ENCODE peak calls at places on chromosomes 1 and 21, in four cellular contexts. Z, H, D and R are unnamed samples.

GRCh38 chr1:213439703-213440102 is 388.7 kb downstream of the RPS6KC1 start:
- DNase-seq in Z (no peak), D (no peak), H (no peak), R (no peak)

GRCh38 chr1:167237000-167237399 is 16.3 kb downstream of the POU2F1 start:
- DNase-seq in Z (no peak), H (no peak), D (no peak), R (no peak)

GRCh38 chr1:101130673-101131072 is 105.1 kb upstream of the DPH5 start:
- DNase-seq in D (peak), Z (peak), H (no peak), R (no peak)

GRCh38 chr1:59691261-59691660 is 123.5 kb upstream of the HOOK1 start:
- DNase-seq in D (peak), H (no peak), Z (no peak), R (no peak)

GRCh38 chr1:222606757-222607156 is 11.1 kb upstream of the MIA3 start:
- DNase-seq in D (no peak), Z (no peak), H (no peak), R (no peak)

GRCh38 chr1:209710098-209710497 is 5.5 kb downstream of the HSD11B1 start:
- DNase-seq in Z (no peak), D (no peak), H (no peak), R (no peak)

GRCh38 chr21:38140192-38140905 is 116.4 kb upstream of the KCNJ15 start:
- DNase-seq in H (no peak), Z (no peak), D (no peak), R (peak)

GRCh38 chr1:36573445-36573844 is 90.7 kb upstream of the CSF3R start:
- DNase-seq in H (no peak), Z (no peak), D (no peak), R (no peak)

GRCh38 chr1:198030682-198031081 is 113.5 kb downstream of the LHX9 start:
- DNase-seq in D (no peak), Z (no peak), H (no peak), R (no peak)

GRCh38 chr1:81023187-81023724 is 777.5 kb upstream of the ADGRL2 start:
- DNase-seq in D (no peak), H (no peak), Z (no peak), R (no peak)

GRCh38 chr1:98427664-98428063 is 233.9 kb upstream of the SNX7 start:
- DNase-seq in H (no peak), Z (no peak), D (no peak), R (no peak)

GRCh38 chr1:214558002-214558770 is 6.8 kb upstream of the PTPN14 start:
- DNase-seq in Z (peak), H (no peak), D (no peak), R (no peak)

GRCh38 chr1:219697667-219698066 is 84.8 kb upstream of the ZC3H11B start:
- DNase-seq in Z (no peak), H (no peak), D (no peak), R (no peak)

GRCh38 chr1:22259581-22260282 is 116.8 kb upstream of the WNT4 start:
- DNase-seq in D (no peak), Z (peak), H (no peak), R (no peak)

GRCh38 chr1:62138029-62138428 is 56.6 kb upstream of the L1TD1 start:
- DNase-seq in D (no peak), Z (no peak), H (no peak), R (no peak)

GRCh38 chr1:43766818-43767525 is 59.6 kb downstream of the ST3GAL3 start:
- DNase-seq in H (no peak), Z (no peak), D (peak), R (no peak)

GRCh38 chr1:94095112-94095637 is 25.8 kb downstream of the ABCA4 start:
- DNase-seq in D (no peak), Z (no peak), H (peak), R (no peak)

GRCh38 chr1:17168480-17168878 is 36.4 kb upstream of the PADI1 start:
- DNase-seq in D (no peak), Z (peak), H (no peak), R (no peak)

GRCh38 chr21:42830456-42831455 is 48.6 kb downstream of the WDR4 start:
- DNase-seq in H (no peak), Z (no peak), D (no peak), R (peak)

GRCh38 chr1:7108251-7108650 is 323.0 kb downstream of the CAMTA1 start:
- DNase-seq in Z (no peak), D (no peak), H (no peak), R (no peak)

GRCh38 chr1:9549955-9550546 is 10.8 kb downstream of the SLC25A33 start:
- DNase-seq in H (no peak), Z (no peak), D (no peak), R (no peak)

GRCh38 chr1:233090706-233091494 is 140.5 kb downstream of the NTPCR start:
- DNase-seq in H (no peak), D (no peak), Z (no peak), R (no peak)

GRCh38 chr1:66916320-66916719 is 8.3 kb downstream of the DNAI4 start:
- DNase-seq in D (no peak), Z (no peak), H (no peak), R (no peak)

GRCh38 chr21:34818663-34819158 is 149.9 kb downstream of the CLIC6 start:
- DNase-seq in D (no peak), Z (no peak), H (no peak), R (no peak)